ENCODE peak calls at places on chromosomes 7 and 10, in six cellular contexts. B, F, X, W, R and V are unnamed samples.

GRCh38 chr10:15804109-15804508 is 56.2 kb downstream of the MINDY3 start:
- DNase-seq in W (peak; percentile 40), F (no peak), X (no peak), B (no peak), R (no peak), V (no peak)

GRCh38 chr7:111711426-111712065 is 149.3 kb upstream of the IMMP2L start:
- DNase-seq in B (no peak), F (no peak), X (no peak), W (no peak), R (no peak), V (no peak)

GRCh38 chr7:1458676-1459511 is at the start of gene MICALL2:
- DNase-seq in F (no peak), R (no peak), B (peak; percentile 85), X (no peak), W (peak; percentile 51), V (peak; percentile 92)

GRCh38 chr7:111558948-111559347 is 3.3 kb downstream of the IMMP2L start:
- DNase-seq in B (peak; percentile 40), F (no peak), X (no peak), R (no peak), W (no peak), V (no peak)

GRCh38 chr7:137992042-137992737 is 9.7 kb downstream of the CREB3L2 start:
- DNase-seq in W (no peak), X (no peak), B (peak; percentile 97), F (no peak), R (no peak), V (peak; percentile 97)

GRCh38 chr10:19945275-19945674 is 129.0 kb downstream of the PLXDC2 start:
- DNase-seq in W (no peak), R (no peak), B (no peak), X (no peak), F (no peak), V (no peak)

GRCh38 chr7:51031216-51031615 is 248.5 kb upstream of the GRB10 start:
- DNase-seq in X (no peak), W (no peak), R (no peak), B (no peak), F (no peak), V (no peak)

GRCh38 chr10:22816298-22816653 is 101.9 kb upstream of the PIP4K2A start:
- DNase-seq in F (no peak), W (no peak), R (no peak), X (no peak), B (peak; percentile 96), V (peak; percentile 97)

GRCh38 chr7:139494835-139495568 is 11.5 kb upstream of the KLRG2 start:
- DNase-seq in F (no peak), X (no peak), W (no peak), B (no peak), R (no peak), V (no peak)

GRCh38 chr7:101857358-101857794 is 40.0 kb downstream of the CUX1 start:
- DNase-seq in B (no peak), W (no peak), X (no peak), R (no peak), F (no peak), V (no peak)

GRCh38 chr7:17239683-17240521 is 58.5 kb upstream of the AHR start:
- DNase-seq in B (peak; percentile 75), W (peak; percentile 7), X (no peak), R (no peak), F (no peak), V (peak; percentile 43)

GRCh38 chr10:97132273-97132672 is 53.5 kb downstream of the SLIT1 start:
- DNase-seq in X (no peak), F (no peak), W (no peak), R (no peak), B (no peak), V (no peak)

GRCh38 chr7:105874055-105874454 is 2.3 kb downstream of the ATXN7L1 start:
- DNase-seq in X (no peak), F (no peak), B (no peak), R (no peak), W (no peak), V (no peak)

GRCh38 chr7:105876964-105877601 is 684 bp upstream of the ATXN7L1 start:
- DNase-seq in F (peak; percentile 51), B (peak; percentile 34), W (peak; percentile 75), R (peak; percentile 75), X (peak; percentile 64), V (peak; percentile 67)

GRCh38 chr7:105877736-105878135 is 1.3 kb upstream of the ATXN7L1 start:
- DNase-seq in X (no peak), F (no peak), R (no peak), B (no peak), W (no peak), V (peak; percentile 33)

GRCh38 chr7:105875505-105875904 is 894 bp downstream of the ATXN7L1 start:
- DNase-seq in B (no peak), F (no peak), X (no peak), W (no peak), R (no peak), V (no peak)

DNA sequence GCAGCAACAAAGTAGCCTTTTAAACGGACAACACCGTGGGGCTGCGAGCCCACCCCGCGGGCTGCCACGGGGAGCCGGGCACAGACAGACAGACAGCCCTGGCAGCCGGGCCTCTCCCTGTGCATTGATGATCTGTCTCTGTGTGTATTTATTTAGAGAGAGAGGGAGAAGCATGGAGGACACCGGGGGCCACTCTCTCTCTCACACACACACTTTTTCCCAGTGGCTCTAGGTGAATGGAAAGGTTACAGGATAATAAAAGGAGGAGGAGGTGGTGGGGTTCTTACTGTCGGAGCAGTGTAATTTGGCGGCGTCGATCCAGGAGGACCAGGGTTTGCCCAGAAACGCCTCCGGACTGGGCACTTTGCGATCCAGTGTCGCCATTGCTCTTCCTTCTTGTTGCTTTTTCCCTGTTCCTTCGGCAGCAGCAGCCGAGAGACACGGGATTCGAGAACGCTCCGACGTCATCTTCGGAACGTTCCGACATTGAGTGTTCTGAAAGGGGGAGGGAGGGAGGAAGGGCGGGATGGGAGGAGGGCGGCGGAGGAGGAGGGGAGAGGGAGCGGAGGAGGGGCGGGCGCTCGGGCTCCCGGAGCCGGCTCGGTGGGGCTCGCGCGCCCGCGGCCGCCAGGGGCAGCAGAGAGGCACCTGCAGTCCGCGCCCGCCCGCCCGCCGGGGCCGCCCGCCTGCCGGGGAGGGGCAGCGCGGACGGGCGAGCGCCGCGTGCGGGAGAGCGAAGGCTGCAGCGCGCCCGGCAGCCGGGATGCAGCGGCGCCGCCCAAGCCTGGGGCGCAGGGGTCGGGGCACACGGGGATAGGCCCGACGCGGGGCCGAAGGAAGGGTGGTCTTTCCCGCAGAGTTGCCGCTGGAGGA is at the start of gene ATXN7L1:
- DNase-seq in B (peak; percentile 98), R (peak; percentile 96), W (peak; percentile 99), F (peak; percentile 95), X (peak; percentile 95), V (peak; percentile 98)
- H2BK5ac ChIP-seq in B (peak within 1 kb of the TSS; percentile 85), R (peak within 1 kb of the TSS; percentile 16), W (peak within 1 kb of the TSS; percentile 93), F (peak within 1 kb of the TSS; percentile 77), X (no peak within 1 kb of the TSS), V (peak within 1 kb of the TSS; percentile 46)

GRCh38 chr7:152505606-152506005 is 69.8 kb upstream of the KMT2C start:
- DNase-seq in X (no peak), W (no peak), B (no peak), R (no peak), F (no peak), V (no peak)

GRCh38 chr7:152502813-152503790 is 67.3 kb upstream of the KMT2C start:
- DNase-seq in F (no peak), X (no peak), R (no peak), W (no peak), B (no peak), V (no peak)

GRCh38 chr7:152501506-152501905 is 65.7 kb upstream of the KMT2C start:
- DNase-seq in R (no peak), W (peak; percentile 17), B (no peak), X (no peak), F (no peak), V (no peak)

GRCh38 chr7:152504816-152505215 is 69.0 kb upstream of the KMT2C start:
- DNase-seq in X (no peak), F (no peak), R (no peak), W (no peak), B (no peak), V (no peak)

DNA sequence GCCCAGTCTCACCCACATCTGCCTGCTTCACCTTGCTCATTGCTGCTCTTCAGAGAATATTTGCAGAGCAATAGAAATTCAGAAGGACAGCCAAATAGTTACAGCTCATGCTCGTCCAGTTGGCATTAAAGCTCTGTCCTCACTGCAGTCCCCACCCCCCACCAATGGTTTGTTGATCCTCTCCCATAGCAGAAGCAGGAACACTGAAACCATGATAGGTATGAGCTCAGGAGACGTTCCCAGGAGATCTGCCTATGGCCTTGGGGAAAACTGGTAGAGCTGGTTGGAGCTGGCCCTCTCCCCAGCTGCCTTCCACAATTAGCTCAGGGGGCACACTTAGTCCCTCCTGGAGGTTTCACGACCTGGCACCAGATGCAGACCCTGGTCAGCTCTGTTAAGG is 68.6 kb upstream of the KMT2C start:
- DNase-seq in X (no peak), R (no peak), F (no peak), W (peak; percentile 76), B (no peak), V (no peak)
- H2BK5ac ChIP-seq in X (no peak overlapping the region), R (no peak overlapping the region), F (no peak overlapping the region), W (no peak overlapping the region), B (no peak overlapping the region), V (no peak overlapping the region)

DNA sequence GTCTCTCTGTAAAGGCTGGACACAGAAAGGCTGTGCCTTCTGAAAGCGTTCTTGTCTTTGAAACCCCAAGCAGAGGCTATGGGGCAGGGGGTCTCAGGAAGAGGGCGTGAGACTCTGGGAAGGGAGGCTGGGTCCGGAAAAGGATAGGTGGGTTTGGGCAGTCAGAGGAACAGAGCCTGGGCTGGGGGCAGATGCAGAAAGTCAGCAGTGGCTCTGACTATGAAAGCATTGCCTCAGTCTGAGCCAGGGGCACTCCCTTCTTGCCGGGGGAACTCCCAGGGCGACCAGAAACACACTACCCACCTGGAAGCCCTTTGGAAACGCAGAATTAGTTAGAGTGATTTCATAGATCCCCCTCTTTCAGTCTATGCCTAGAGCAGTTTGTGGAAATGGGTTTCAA is 72.0 kb downstream of the VWA2 start:
- DNase-seq in X (no peak), W (no peak), B (no peak), R (no peak), F (no peak), V (no peak)
- H2BK5ac ChIP-seq in X (no peak overlapping the region), W (no peak overlapping the region), B (no peak overlapping the region), R (no peak overlapping the region), F (no peak overlapping the region), V (no peak overlapping the region)

GRCh38 chr10:24434961-24435360 is 226.0 kb downstream of the KIAA1217 start:
- DNase-seq in W (no peak), F (no peak), B (no peak), R (no peak), X (no peak), V (no peak)

GRCh38 chr10:24435374-24435773 is 226.4 kb downstream of the KIAA1217 start:
- DNase-seq in W (no peak), F (no peak), X (no peak), R (no peak), B (peak; percentile 85), V (peak; percentile 68)

GRCh38 chr10:24439935-24440334 is 231.0 kb downstream of the KIAA1217 start:
- DNase-seq in B (peak; percentile 47), F (no peak), R (no peak), X (no peak), W (no peak), V (no peak)

GRCh38 chr10:24438800-24439199 is 229.9 kb downstream of the KIAA1217 start:
- DNase-seq in X (no peak), R (no peak), W (no peak), F (no peak), B (peak; percentile 65), V (no peak)

DNA sequence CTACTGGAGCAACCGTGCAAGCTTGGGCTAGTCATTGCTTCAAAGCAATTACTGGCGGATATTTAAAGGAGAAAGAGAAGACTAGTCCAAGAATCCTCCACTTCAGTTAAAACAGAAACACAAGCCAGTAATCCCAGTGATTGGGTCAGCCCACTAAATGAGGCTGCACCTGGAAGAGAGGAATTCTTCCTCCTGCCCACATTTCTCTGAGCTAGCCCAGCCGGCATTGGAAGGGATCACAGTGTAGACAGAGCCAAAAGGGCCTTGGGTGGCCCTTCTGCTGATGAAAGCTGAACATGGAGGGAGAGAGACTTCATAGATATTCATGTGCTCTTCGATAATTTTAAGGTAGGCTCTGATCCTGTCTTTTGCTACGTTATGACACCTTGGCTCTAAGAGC is 228.4 kb downstream of the KIAA1217 start:
- DNase-seq in B (no peak), R (no peak), W (no peak), F (no peak), X (no peak), V (no peak)
- H2BK5ac ChIP-seq in B (no peak overlapping the region), R (no peak overlapping the region), W (no peak overlapping the region), F (no peak overlapping the region), X (no peak overlapping the region), V (no peak overlapping the region)